ENCODE peak calls at places on chromosomes 5 and 9, in five cellular contexts. Y is IMR-90, Z is K562, V is GM12878, N is HepG2. F is an unnamed sample.

GRCh38 chr5:119343766-119344165 is 12.1 kb upstream of the TNFAIP8 start:
- DNase-seq in Y (peak; percentile 65), Z (no peak), V (peak; percentile 51), N (no peak), F (no peak)

GRCh38 chr5:38641003-38641402 is 84.6 kb upstream of the LIFR start:
- DNase-seq in Y (no peak), Z (no peak), V (no peak), N (no peak), F (no peak)

GRCh38 chr5:149289307-149289706 is 17.6 kb downstream of the AFAP1L1 start:
- DNase-seq in Y (peak; percentile 31), Z (no peak), V (no peak), N (no peak), F (no peak)

GRCh38 chr5:170681013-170681433 is 102.5 kb upstream of the GABRP start:
- DNase-seq in Y (peak; percentile 28), Z (peak; percentile 26), V (no peak), N (no peak), F (peak; percentile 6)

GRCh38 chr5:36323926-36324781 is 22.5 kb upstream of the RANBP3L start:
- DNase-seq in Y (no peak), Z (no peak), V (no peak), N (no peak), F (no peak)

GRCh38 chr5:95924720-95925119 is 36.9 kb downstream of the ELL2 start:
- DNase-seq in Y (peak; percentile 60), Z (peak; percentile 41), V (no peak), N (peak; percentile 90), F (no peak)

GRCh38 chr5:173920024-173920753 is 32.0 kb downstream of the CPEB4 start:
- DNase-seq in Y (peak; percentile 16), Z (no peak), V (no peak), N (no peak), F (no peak)

GRCh38 chr5:103207653-103208052 is 50.9 kb upstream of the MACIR start:
- DNase-seq in Y (peak; percentile 10), Z (no peak), V (no peak), N (no peak), F (no peak)

GRCh38 chr5:168790691-168791230 is 211.6 kb upstream of the PANK3 start:
- DNase-seq in Y (no peak), Z (no peak), V (no peak), N (no peak), F (no peak)

GRCh38 chr5:75282581-75282980 is 45.9 kb upstream of the ANKRD31 start:
- DNase-seq in Y (no peak), Z (no peak), V (no peak), N (no peak), F (no peak)

GRCh38 chr5:171562822-171563221 is 143.4 kb downstream of the FGF18 start:
- DNase-seq in Y (peak; percentile 32), Z (no peak), V (no peak), N (no peak), F (no peak)

GRCh38 chr5:116629168-116629567 is 54.5 kb upstream of the SEMA6A start:
- DNase-seq in Y (no peak), Z (no peak), V (no peak), N (no peak), F (no peak)

GRCh38 chr9:134320195-134320885 is 5.9 kb upstream of the RXRA start:
- DNase-seq in Y (no peak), Z (no peak), V (no peak), N (no peak), F (no peak)

GRCh38 chr5:19676895-19677294 is 311.1 kb downstream of the CDH18 start:
- DNase-seq in Y (no peak), Z (no peak), V (no peak), N (no peak), F (no peak)

GRCh38 chr5:41414598-41414997 is 95.8 kb downstream of the PLCXD3 start:
- DNase-seq in Y (peak; percentile 96), Z (peak; percentile 7), V (no peak), N (peak; percentile 79), F (peak; percentile 80)

GRCh38 chr9:101388507-101388993 is 3.7 kb upstream of the BAAT start:
- DNase-seq in Y (no peak), Z (no peak), V (no peak), N (peak; percentile 73), F (peak; percentile 68)

GRCh38 chr5:58400737-58401136 is 59.1 kb downstream of the PLK2 start:
- DNase-seq in Y (no peak), Z (no peak), V (no peak), N (no peak), F (no peak)

GRCh38 chr9:133954862-133955529 is 37.1 kb downstream of the VAV2 start:
- DNase-seq in Y (no peak), Z (no peak), V (peak; percentile 59), N (no peak), F (no peak)

GRCh38 chr5:146755781-146756180 is 122.8 kb downstream of the PPP2R2B start:
- DNase-seq in Y (no peak), Z (no peak), V (no peak), N (no peak), F (no peak)

GRCh38 chr9:4833781-4834560 is 41.2 kb downstream of the RCL1 start:
- DNase-seq in Y (peak; percentile 84), Z (no peak), V (no peak), N (no peak), F (no peak)

GRCh38 chr5:132224721-132225120 is 2.9 kb downstream of the P4HA2 start:
- DNase-seq in Y (peak; percentile 48), Z (no peak), V (no peak), N (no peak), F (no peak)

GRCh38 chr5:132227235-132227484 is 493 bp downstream of the P4HA2 start:
- DNase-seq in Y (no peak), Z (no peak), V (no peak), N (no peak), F (no peak)

GRCh38 chr5:132223861-132224260 is 3.8 kb downstream of the P4HA2 start:
- DNase-seq in Y (no peak), Z (no peak), V (no peak), N (no peak), F (no peak)

GRCh38 chr5:132226516-132227234 is 978 bp downstream of the P4HA2 start:
- DNase-seq in Y (peak; percentile 25), Z (no peak), V (no peak), N (no peak), F (no peak)

DNA sequence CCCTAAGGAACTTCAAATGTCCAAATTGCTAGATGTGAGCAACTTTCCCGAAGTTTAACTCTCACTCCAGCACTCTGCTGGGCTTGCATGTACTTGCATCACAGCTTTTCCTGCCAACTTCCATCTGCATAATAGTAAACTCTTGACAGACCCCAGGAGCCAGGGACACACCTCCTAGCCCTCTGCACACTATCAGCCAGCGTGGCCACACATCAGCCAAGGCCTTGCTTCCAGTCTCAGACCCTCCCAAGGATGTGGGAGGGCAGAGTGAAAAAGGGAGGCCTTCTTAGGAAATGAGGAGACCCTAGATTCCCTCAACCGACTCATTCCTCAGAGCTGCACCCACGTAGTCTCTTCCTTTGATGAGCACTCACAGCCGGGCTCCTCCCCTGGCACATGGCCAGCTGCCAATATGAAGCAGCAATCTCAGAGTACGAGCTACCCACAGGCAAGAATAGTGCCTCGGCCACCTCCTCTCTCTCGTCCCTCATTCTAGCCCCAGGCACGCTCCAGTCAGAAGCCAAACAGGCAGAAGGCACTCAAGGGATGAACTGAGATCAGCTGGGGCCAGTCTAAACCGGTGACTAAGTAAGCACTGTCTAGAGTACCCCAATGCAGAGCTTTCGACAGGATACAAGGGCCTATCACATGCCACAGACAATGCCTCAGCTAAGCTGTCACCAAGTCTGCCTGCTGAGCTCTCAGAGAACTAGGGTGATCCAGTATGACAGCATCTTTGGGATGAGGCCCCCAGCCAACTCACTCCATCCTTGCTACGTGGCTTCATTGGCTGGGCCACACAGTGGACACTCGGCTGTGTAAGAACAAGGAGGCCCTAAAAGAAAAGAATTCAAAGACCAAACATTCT is 2.3 kb downstream of the P4HA2 start:
- DNase-seq in Y (peak; percentile 79), Z (peak; percentile 57), V (no peak), N (no peak), F (no peak)
- TF ChIP-seq SMC3 in Y (no peak), Z (no peak), V (no peak), N (no peak), F (no peak)

GRCh38 chr5:65441800-65442199 is 39.9 kb downstream of the ADAMTS6 start:
- DNase-seq in Y (no peak), Z (no peak), V (no peak), N (no peak), F (no peak)

GRCh38 chr5:65440456-65440855 is 41.3 kb downstream of the ADAMTS6 start:
- DNase-seq in Y (no peak), Z (no peak), V (no peak), N (no peak), F (no peak)
- TF ChIP-seq BHLHE40 in Y (no peak), Z (no peak), V (no peak), N (no peak), F (no peak)

GRCh38 chr5:80282054-80282453 is 26.2 kb upstream of the SERINC5 start:
- DNase-seq in Y (no peak), Z (no peak), V (no peak), N (no peak), F (no peak)
- TF ChIP-seq SMC3 in Y (no peak), Z (no peak), V (no peak), N (no peak), F (no peak)

DNA sequence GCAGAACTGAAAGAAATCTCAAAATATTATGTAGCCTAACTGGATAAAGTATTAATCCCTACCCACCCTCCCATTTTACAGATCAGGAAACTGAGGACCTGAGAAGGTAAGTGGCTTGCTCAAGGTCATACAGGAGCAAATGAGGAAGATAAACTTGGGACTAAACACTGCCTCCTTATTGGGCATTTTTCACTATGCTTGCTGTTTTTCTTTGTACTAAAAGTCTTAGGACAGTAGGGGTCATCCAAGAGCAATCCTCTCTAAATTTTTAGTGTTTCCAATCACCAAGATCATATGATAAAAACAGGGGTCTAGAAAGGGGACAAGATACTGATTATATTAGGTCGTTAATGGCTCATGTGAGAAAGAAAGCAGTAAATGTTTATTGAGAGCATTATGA is 80.8 kb downstream of the RORB start:
- DNase-seq in Y (peak; percentile 3), Z (peak; percentile 4), V (no peak), N (peak; percentile 9), F (no peak)
- TF ChIP-seq BHLHE40 in Y (no peak), Z (no peak), V (no peak), N (no peak), F (no peak)

DNA sequence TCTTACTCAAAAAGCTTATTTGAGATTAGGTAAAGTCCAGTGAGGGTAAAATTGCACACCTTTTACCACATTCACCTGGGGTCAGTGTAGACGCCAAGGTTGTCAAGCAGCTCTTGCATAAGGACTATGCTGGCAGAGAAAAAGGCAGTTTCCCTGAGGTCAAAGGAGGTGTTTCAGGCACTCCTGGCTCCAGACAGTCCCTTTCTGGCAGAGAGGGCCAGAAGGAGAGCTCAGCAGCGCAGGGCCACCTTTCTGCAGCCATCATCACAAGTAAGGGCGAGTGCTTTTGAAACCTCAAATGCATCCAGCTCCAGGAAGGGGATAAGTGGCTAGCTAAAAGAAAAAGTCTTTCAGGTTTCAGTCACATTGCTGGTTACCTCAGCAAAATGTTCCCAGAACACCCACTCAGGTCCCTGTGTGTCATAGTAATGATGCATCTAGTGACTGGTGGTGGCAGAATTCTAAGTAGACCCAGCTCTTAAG is 16.7 kb upstream of the IL13 start:
- DNase-seq in Y (no peak), Z (no peak), V (no peak), N (no peak), F (no peak)
- TF ChIP-seq SMC3 in Y (no peak), Z (no peak), V (peak; percentile 17), N (no peak), F (no peak)